ENCODE peak calls at places on chromosomes 2 and 18, in five cellular contexts. M is SK-MEL-5; J is stimulated activated CD4-positive, alpha-beta T cell treated with anti-CD3 and anti-CD28 coated beads, Interleukin-12 subunit alpha, Interleukin-12 subunit beta, amount 100 ng/mL, for 4 hours; G is PC-9; X is activated CD8-positive, alpha-beta memory T cell treated with anti-CD3 and anti-CD28 coated beads, Interleukin-2, amount 50 U/mL, for 4 hours. D is an unnamed sample.

GRCh38 chr2:217691920-217692666 is 310.7 kb downstream of the TNS1 start:
- DNase-seq in M (no peak), J (no peak), G (no peak), X (no peak), D (peak)

GRCh38 chr2:65724752-65725151 is 292.4 kb upstream of the SPRED2 start:
- DNase-seq in M (no peak), J (no peak), G (peak), X (no peak), D (no peak)

GRCh38 chr18:23058746-23059440 is 76.4 kb upstream of the CABLES1 start:
- DNase-seq in M (no peak), J (no peak), G (no peak), X (no peak), D (no peak)

GRCh38 chr2:64267699-64268098 is 123.5 kb upstream of the PELI1 start:
- DNase-seq in M (no peak), J (no peak), G (peak), X (no peak), D (no peak)

GRCh38 chr2:128237911-128238697 is 80.6 kb downstream of the HS6ST1 start:
- DNase-seq in M (no peak), J (no peak), G (no peak), X (no peak), D (no peak)

GRCh38 chr2:189633392-189633811 is 27.9 kb upstream of the ASNSD1 start:
- DNase-seq in M (peak), J (no peak), G (no peak), X (no peak), D (no peak)

GRCh38 chr2:240921319-240922233 is 15.4 kb downstream of the CROCC2 start:
- DNase-seq in M (no peak), J (no peak), G (peak), X (peak), D (peak)

GRCh38 chr2:101802329-101802728 is 104.8 kb downstream of the MAP4K4 start:
- DNase-seq in M (peak), J (no peak), G (peak), X (no peak), D (peak)

GRCh38 chr2:74148457-74149248 is 941 bp upstream of the BOLA3 start:
- DNase-seq in M (no peak), J (no peak), G (no peak), X (no peak), D (no peak)

D was measured in testis.